ENCODE peak calls at places on chromosomes 13 and 19, in nine cellular contexts. Z, V, I, C, R, X, U, M and O are unnamed samples.

GRCh38 chr13:99655351-99656091 is 154.2 kb downstream of the TM9SF2 start:
- DNase-seq in Z (peak), V (no peak), I (no peak), C (no peak), R (no peak), X (no peak), U (no peak), M (peak), O (peak)

GRCh38 chr19:7450243-7451223 is 38.3 kb downstream of the PEX11G start:
- DNase-seq in Z (peak), V (no peak), I (no peak), C (peak), R (no peak), X (peak), U (no peak), M (no peak), O (peak)

GRCh38 chr19:35029737-35030256 is 473 bp upstream of the SCN1B start:
- DNase-seq in Z (no peak), V (no peak), I (no peak), C (no peak), R (no peak), X (peak), U (no peak), M (no peak), O (no peak)

GRCh38 chr13:29591310-29591709 is 4.2 kb downstream of the SLC7A1 start:
- DNase-seq in Z (peak), V (no peak), I (no peak), C (no peak), R (no peak), X (peak), U (no peak), M (no peak), O (peak)

GRCh38 chr19:46784262-46785053 is 3.9 kb downstream of the SLC1A5 start:
- DNase-seq in Z (peak), V (peak), I (peak), C (peak), R (peak), X (peak), U (peak), M (peak), O (peak)

GRCh38 chr13:98203641-98204326 is 26.7 kb upstream of the RNF113B start:
- DNase-seq in Z (peak), V (no peak), I (peak), C (no peak), R (no peak), X (no peak), U (no peak), M (no peak), O (no peak)

GRCh38 chr19:14248578-14249011 is 42.6 kb upstream of the ADGRL1 start:
- DNase-seq in Z (peak), V (peak), I (no peak), C (no peak), R (peak), X (peak), U (peak), M (no peak), O (peak)

GRCh38 chr19:11457831-11458230 is 22.4 kb downstream of the PRKCSH start:
- DNase-seq in Z (no peak), V (no peak), I (no peak), C (no peak), R (no peak), X (no peak), U (no peak), M (no peak), O (no peak)

GRCh38 chr19:6740589-6741348 is 1.3 kb downstream of the TRIP10 start:
- DNase-seq in Z (peak), V (no peak), I (no peak), C (no peak), R (peak), X (peak), U (peak), M (peak), O (no peak)

GRCh38 chr13:21825801-21826200 is 154.9 kb downstream of the FGF9 start:
- DNase-seq in Z (no peak), V (no peak), I (peak), C (no peak), R (no peak), X (no peak), U (no peak), M (no peak), O (no peak)

DNA sequence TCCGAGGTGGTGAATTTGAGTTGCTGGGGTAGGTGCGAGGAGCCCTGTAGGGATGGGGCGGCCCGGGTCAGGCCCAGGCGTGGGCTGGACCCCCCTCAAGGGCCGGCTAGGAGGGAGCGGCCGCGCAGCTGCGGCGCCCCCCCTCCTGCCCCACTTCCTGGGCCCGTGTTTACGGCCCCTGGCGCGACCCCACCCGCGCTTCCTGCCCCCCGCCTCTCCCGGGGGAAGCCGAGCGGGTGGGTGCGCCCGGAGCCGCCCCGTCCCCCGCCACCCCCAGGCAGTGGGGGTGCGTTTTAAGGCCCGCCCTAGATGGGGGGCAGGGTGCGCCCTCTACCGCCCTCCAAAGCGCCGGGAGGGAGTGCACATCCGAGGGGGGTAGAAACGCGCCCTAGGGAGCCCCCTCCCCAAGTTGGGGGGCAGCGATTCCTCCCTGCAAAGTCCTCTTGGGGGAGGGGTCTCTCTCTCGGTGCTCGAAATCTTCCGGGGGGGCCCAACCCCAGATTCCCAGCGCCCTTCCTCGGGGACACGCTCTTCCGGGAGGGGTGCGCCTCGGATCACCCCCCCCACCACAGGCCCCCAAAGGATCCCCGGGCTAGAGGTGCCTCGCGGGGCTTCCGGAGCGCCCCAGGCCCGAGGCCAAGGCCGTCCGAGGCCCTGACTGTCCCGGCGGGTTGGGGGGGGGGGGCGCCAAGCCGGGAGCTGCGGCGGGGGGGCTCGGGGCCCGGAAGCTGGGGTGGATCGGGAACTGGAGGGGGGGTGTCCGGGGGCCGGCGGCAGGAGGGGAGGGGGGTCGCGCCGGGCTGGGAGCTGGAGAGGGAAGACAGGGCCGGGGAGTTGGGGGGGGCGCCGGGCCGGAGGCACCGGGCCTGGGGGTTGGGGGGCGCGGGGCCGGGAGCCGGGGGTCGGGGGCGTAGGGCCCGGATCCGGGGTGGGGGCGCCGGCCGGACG is 807 bp downstream of the TLE5 start:
- DNase-seq in Z (peak), V (no peak), I (no peak), C (no peak), R (peak), X (no peak), U (peak), M (peak), O (peak)
- TF ChIP-seq CTCF in Z (peak), V (peak), I (peak), C (peak), R (peak), X (no peak), U (peak), M (peak), O (peak)

DNA sequence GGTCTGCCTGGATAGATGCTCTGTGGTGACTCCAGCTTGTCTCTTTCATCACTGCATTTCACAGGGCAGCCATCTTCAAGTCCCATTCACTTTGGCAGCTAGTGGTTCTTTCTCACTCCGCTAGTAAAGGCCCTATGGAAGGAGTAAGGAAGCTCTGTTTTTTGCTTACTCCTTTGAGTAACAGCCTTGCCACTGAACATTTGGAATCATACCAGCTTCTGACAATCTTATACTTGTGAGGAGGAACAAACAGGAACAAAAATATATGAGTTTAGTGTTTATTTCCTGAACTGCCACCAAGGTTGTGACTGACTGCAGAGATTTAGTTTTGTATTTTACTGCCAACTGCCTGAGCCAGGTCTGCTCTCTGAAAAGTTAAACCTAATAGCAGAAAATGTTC is 38.7 kb downstream of the KCTD4 start:
- DNase-seq in Z (peak), V (no peak), I (no peak), C (no peak), R (no peak), X (peak), U (no peak), M (no peak), O (peak)
- H3K4me3 ChIP-seq in Z (no peak), V (no peak), I (no peak), C (no peak), R (no peak), X (no peak), U (no peak), M (no peak), O (no peak)

GRCh38 chr19:45200614-45201013 is 22.0 kb downstream of the BLOC1S3 start:
- DNase-seq in Z (peak), V (no peak), I (no peak), C (no peak), R (peak), X (peak), U (peak), M (no peak), O (peak)
- TF ChIP-seq CTCF in Z (peak), V (no peak), I (peak), C (peak), R (no peak), X (peak), U (peak), M (peak), O (peak)

DNA sequence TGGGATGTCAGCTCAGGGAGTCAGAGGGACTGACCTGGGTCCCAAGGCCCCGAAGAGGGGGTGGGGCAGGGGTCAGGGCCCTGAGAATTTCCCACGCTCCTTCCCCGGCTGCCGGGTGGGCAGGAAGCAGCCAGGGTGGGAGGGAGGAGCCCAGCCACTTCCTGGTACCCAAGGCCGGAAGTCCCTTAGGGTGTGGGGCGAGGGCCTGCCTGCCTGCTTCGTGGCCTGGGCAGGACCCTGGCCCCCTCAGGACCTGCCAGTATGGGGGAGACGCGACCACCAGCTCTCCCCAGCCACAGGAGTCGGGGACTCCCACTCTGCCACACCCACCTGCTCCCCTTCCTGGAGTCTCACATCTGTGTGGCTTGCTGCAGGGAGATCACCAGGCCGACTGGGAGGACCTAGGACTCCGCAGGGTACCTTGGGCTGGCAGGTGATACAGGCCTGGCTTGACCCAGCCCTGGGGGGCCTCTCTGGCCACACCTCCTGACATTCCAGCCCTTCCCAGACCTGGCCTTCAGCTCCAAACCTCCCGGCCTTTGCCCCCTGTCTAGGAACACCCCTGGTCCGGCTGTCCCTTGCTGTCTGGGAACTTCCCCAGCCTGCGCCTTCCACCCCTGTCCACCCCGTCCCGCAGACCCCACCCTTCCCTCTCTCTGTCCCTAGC is 9.8 kb upstream of the CIRBP start:
- DNase-seq in Z (peak), V (peak), I (no peak), C (no peak), R (peak), X (peak), U (no peak), M (peak), O (peak)
- H3K4me3 ChIP-seq in Z (no peak), V (no peak), I (no peak), C (no peak), R (peak), X (no peak), U (no peak), M (peak), O (no peak)

DNA sequence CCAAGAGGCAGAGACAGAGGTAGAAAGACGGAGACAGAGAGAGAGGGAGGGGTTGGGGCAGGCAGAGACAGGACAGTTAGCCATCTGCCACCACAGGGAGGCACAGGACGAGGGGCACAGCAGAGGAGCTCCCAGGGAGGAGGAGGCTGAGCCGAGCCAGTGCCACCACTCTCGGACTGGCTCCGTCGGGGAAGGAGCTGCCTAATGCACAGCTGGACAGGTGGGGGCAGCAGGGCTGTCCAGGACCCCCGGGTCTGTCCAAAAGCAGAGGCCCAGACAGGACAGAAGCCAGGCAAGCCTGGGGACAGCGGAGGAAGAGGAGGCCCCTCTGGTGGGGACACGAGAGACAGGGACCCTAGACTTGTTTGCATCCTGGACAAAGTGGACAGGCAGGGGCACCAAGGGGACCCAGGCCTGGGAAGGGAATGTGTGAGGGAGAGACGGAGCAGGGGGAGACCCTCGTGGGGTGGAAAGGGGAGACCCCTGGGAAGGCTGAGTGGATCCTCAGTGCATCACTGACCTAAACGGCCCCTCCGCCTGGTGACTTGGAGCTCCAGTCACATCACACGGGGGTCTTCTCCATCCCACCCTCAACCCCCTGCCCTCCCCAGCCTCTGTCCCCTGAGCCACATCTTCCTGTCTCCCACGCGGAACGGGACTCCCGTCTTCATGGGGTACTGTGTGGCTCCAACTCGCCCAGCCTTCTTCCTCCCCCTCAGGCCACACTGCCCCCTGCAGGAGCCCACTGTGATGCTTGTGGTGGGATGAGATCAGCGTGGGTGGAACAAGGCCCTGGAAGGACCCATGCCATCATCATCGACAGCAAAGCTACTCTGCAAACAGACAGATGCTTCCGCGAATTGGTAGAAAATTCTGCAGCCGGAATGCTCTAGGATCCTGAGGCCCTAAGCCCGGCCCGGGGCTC is 889 bp downstream of the F10 start:
- DNase-seq in Z (no peak), V (no peak), I (no peak), C (no peak), R (no peak), X (no peak), U (no peak), M (peak), O (no peak)
- TF ChIP-seq CTCF in Z (no peak), V (no peak), I (peak), C (peak), R (no peak), X (peak), U (no peak), M (no peak), O (peak)

DNA sequence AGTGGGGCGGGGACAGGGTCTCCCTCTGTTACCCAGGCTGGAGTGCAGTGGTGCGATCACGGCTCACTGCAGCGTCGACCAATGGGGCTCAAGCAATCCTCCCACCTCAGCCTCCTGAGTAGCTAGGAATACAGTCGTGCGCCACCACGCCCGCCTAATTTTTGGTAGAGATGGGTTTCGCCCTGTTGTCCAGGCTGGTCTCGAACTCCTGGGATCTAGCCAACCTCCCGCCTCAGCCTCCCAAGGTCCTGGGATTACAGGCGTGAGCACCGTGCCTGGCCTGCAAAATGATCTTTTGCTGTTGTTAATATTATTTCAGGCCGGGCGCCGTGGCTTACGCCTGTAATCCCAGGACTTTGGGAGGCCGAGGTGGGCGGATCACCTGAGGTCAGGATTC is 621 bp upstream of the TGDS start:
- DNase-seq in Z (no peak), V (no peak), I (no peak), C (no peak), R (peak), X (no peak), U (no peak), M (no peak), O (no peak)
- H3K4me3 ChIP-seq in Z (peak), V (peak), I (peak), C (peak), R (peak), X (peak), U (peak), M (peak), O (peak)